ENCODE peak calls at places on chromosomes 7 and 10, in eight cellular contexts. D is activated CD8-positive, alpha-beta T cell treated with anti-CD3 and anti-CD28 coated beads, Interleukin-2, amount 10 ng/mL, durations not matched to agents 7 days and 5 days; J is EH; E is cardiac fibroblast; B is NCI-H1417; Z is endothelial cell; Q is stimulated activated CD4-positive, alpha-beta T cell treated with anti-CD3 and anti-CD28 coated beads, Interleukin-1b, Interleukin-23, amount 100 ng/mL, for 48 hours; L is fibroblast of lung. F is an unnamed sample.

GRCh38 chr10:67520924-67521520 is 175.0 kb downstream of the CTNNA3 start:
- DNase-seq in Q (peak; percentile 6), B (peak; percentile 77), D (peak; percentile 54), J (peak; percentile 58), L (peak; percentile 48), Z (peak; percentile 42), E (peak; percentile 77), F (peak; percentile 20)

GRCh38 chr10:102450124-102450373 is 1.3 kb downstream of the C10orf95 start:
- DNase-seq in Z (no peak), Q (no peak), B (no peak), J (no peak), E (no peak), D (no peak), L (no peak), F (no peak)

GRCh38 chr10:31011017-31011659 is 20.5 kb downstream of the ZNF438 start:
- DNase-seq in J (no peak), E (no peak), Q (no peak), L (no peak), B (no peak), D (no peak), Z (no peak), F (no peak)

GRCh38 chr7:114086906-114087651 is 168.3 kb upstream of the PPP1R3A start:
- DNase-seq in D (no peak), B (peak; percentile 85), Z (peak; percentile 33), L (peak; percentile 43), Q (no peak), E (peak; percentile 25), J (peak; percentile 2), F (no peak)

GRCh38 chr10:62805139-62806092 is 896 bp downstream of the ADO start:
- DNase-seq in Q (peak; percentile 12), J (peak; percentile 74), D (peak; percentile 64), Z (peak; percentile 52), L (peak; percentile 62), E (peak; percentile 49), B (peak; percentile 78), F (peak; percentile 80)

GRCh38 chr10:14971867-14972448 is 12.8 kb downstream of the MEIG1 start:
- DNase-seq in E (peak; percentile 34), Q (peak; percentile 37), Z (peak; percentile 65), B (peak; percentile 54), D (peak; percentile 62), L (no peak), J (peak; percentile 33), F (peak; percentile 59)

GRCh38 chr7:151008511-151009323 is 15.6 kb downstream of the ATG9B start:
- DNase-seq in Q (peak; percentile 85), E (peak; percentile 65), Z (peak; percentile 70), L (peak; percentile 39), J (peak; percentile 20), D (peak; percentile 83), B (no peak), F (peak; percentile 92)

GRCh38 chr7:47786557-47787248 is 161.6 kb downstream of the PKD1L1 start:
- DNase-seq in Q (no peak), Z (no peak), J (peak; percentile 100), E (peak; percentile 99), L (peak; percentile 100), D (no peak), B (no peak), F (no peak)

GRCh38 chr7:65746398-65746669 is 126.5 kb upstream of the VKORC1L1 start:
- DNase-seq in B (no peak), L (peak; percentile 38), Q (no peak), D (no peak), E (peak; percentile 88), Z (no peak), J (peak; percentile 62), F (no peak)

GRCh38 chr7:113710310-113711106 is 208.3 kb downstream of the PPP1R3A start:
- DNase-seq in E (peak; percentile 90), L (peak; percentile 84), D (peak; percentile 62), Q (peak; percentile 18), Z (peak; percentile 75), J (peak; percentile 67), B (peak; percentile 94), F (peak; percentile 18)

GRCh38 chr7:108072739-108073138 is 57.4 kb downstream of the LAMB4 start:
- DNase-seq in B (no peak), J (no peak), E (no peak), Z (no peak), D (no peak), Q (no peak), L (no peak), F (no peak)

GRCh38 chr7:56105508-56105907 is 768 bp downstream of the CHCHD2 start:
- DNase-seq in J (peak; percentile 83), B (peak; percentile 69), E (peak; percentile 87), L (peak; percentile 89), Q (peak; percentile 35), Z (no peak), D (peak; percentile 60), F (no peak)

F was measured in activated T-cell treated with anti-CD3 and anti-CD28 coated beads, Interleukin-2, amount 50 U/mL, for 48 hours.